ENCODE peak calls at places on chromosomes 7 and 10, in seven cellular contexts. One of them, this sample, is unnamed.

GRCh38 chr10:12369982-12370381 is 20.6 kb downstream of the CAMK1D start:
- DNase-seq in Panc1: no peak
- DNase-seq in hepatocyte: no peak
- DNase-seq in prostate gland: no peak
- DNase-seq in left ventricle myocardium inferior: no peak
- DNase-seq in PC-9: no peak
- DNase-seq in sigmoid colon: no peak
- DNase-seq in this sample: no peak

GRCh38 chr7:94907420-94908203 is at the start of gene PPP1R9A:
- DNase-seq in PC-9: peak
- DNase-seq in Panc1: no peak
- DNase-seq in prostate gland: peak
- DNase-seq in sigmoid colon: peak
- DNase-seq in hepatocyte: peak
- DNase-seq in left ventricle myocardium inferior: peak
- DNase-seq in this sample: no peak

GRCh38 chr7:101542527-101543241 is 86.4 kb downstream of the MYL10 start:
- DNase-seq in prostate gland: peak
- DNase-seq in PC-9: peak
- DNase-seq in Panc1: peak
- DNase-seq in sigmoid colon: no peak
- DNase-seq in hepatocyte: peak
- DNase-seq in left ventricle myocardium inferior: peak
- DNase-seq in this sample: no peak

GRCh38 chr10:118307237-118307636 is 34.9 kb downstream of the FAM204A start:
- DNase-seq in hepatocyte: no peak
- DNase-seq in PC-9: no peak
- DNase-seq in prostate gland: no peak
- DNase-seq in left ventricle myocardium inferior: no peak
- DNase-seq in Panc1: no peak
- DNase-seq in sigmoid colon: no peak
- DNase-seq in this sample: no peak

GRCh38 chr10:111360260-111360925 is 283.6 kb downstream of the ADRA2A start:
- DNase-seq in left ventricle myocardium inferior: peak
- DNase-seq in Panc1: peak
- DNase-seq in PC-9: peak
- DNase-seq in hepatocyte: peak
- DNase-seq in prostate gland: no peak
- DNase-seq in sigmoid colon: no peak
- DNase-seq in this sample: no peak

GRCh38 chr7:26369519-26370385 is 78.1 kb downstream of the SNX10 start:
- DNase-seq in PC-9: peak
- DNase-seq in prostate gland: peak
- DNase-seq in sigmoid colon: no peak
- DNase-seq in left ventricle myocardium inferior: no peak
- DNase-seq in Panc1: no peak
- DNase-seq in hepatocyte: peak
- DNase-seq in this sample: no peak

GRCh38 chr7:36794689-36795088 is 70.4 kb upstream of the AOAH start:
- DNase-seq in prostate gland: no peak
- DNase-seq in sigmoid colon: no peak
- DNase-seq in hepatocyte: no peak
- DNase-seq in Panc1: no peak
- DNase-seq in PC-9: no peak
- DNase-seq in left ventricle myocardium inferior: no peak
- DNase-seq in this sample: no peak

GRCh38 chr7:35726654-35727053 is 31.7 kb upstream of the HERPUD2 start:
- DNase-seq in sigmoid colon: no peak
- DNase-seq in left ventricle myocardium inferior: no peak
- DNase-seq in hepatocyte: no peak
- DNase-seq in prostate gland: no peak
- DNase-seq in PC-9: no peak
- DNase-seq in Panc1: no peak
- DNase-seq in this sample: no peak

GRCh38 chr7:27165655-27166474 is 528 bp upstream of the HOXA9 start:
- DNase-seq in sigmoid colon: peak
- DNase-seq in PC-9: no peak
- DNase-seq in Panc1: no peak
- DNase-seq in hepatocyte: no peak
- DNase-seq in left ventricle myocardium inferior: no peak
- DNase-seq in prostate gland: peak
- DNase-seq in this sample: no peak

GRCh38 chr7:141225916-141226618 is 152.2 kb downstream of the TMEM178B start:
- DNase-seq in sigmoid colon: no peak
- DNase-seq in prostate gland: no peak
- DNase-seq in PC-9: no peak
- DNase-seq in Panc1: no peak
- DNase-seq in hepatocyte: no peak
- DNase-seq in left ventricle myocardium inferior: no peak
- DNase-seq in this sample: no peak

GRCh38 chr10:59465089-59465488 is 102.7 kb upstream of the FAM13C start:
- DNase-seq in Panc1: no peak
- DNase-seq in sigmoid colon: no peak
- DNase-seq in PC-9: no peak
- DNase-seq in prostate gland: no peak
- DNase-seq in hepatocyte: peak
- DNase-seq in left ventricle myocardium inferior: no peak
- DNase-seq in this sample: peak

GRCh38 chr7:69782917-69783684 is 184.8 kb downstream of the AUTS2 start:
- DNase-seq in sigmoid colon: peak
- DNase-seq in left ventricle myocardium inferior: peak
- DNase-seq in PC-9: no peak
- DNase-seq in Panc1: no peak
- DNase-seq in hepatocyte: peak
- DNase-seq in prostate gland: peak
- DNase-seq in this sample: no peak

GRCh38 chr10:62264702-62265436 is 3.8 kb downstream of the RTKN2 start:
- DNase-seq in prostate gland: no peak
- DNase-seq in Panc1: peak
- DNase-seq in left ventricle myocardium inferior: no peak
- DNase-seq in PC-9: peak
- DNase-seq in hepatocyte: peak
- DNase-seq in sigmoid colon: no peak
- DNase-seq in this sample: peak

GRCh38 chr10:29658984-29659769 is 24.4 kb upstream of the SVIL start:
- DNase-seq in hepatocyte: peak
- DNase-seq in PC-9: peak
- DNase-seq in left ventricle myocardium inferior: no peak
- DNase-seq in sigmoid colon: peak
- DNase-seq in Panc1: peak
- DNase-seq in prostate gland: peak
- DNase-seq in this sample: peak

GRCh38 chr7:39979406-39980073 is 29.5 kb downstream of the CDK13 start:
- DNase-seq in PC-9: no peak
- DNase-seq in Panc1: no peak
- DNase-seq in sigmoid colon: no peak
- DNase-seq in prostate gland: no peak
- DNase-seq in hepatocyte: no peak
- DNase-seq in left ventricle myocardium inferior: no peak
- DNase-seq in this sample: no peak

GRCh38 chr10:6755891-6756460 is 175.9 kb upstream of the PRKCQ start:
- DNase-seq in Panc1: no peak
- DNase-seq in sigmoid colon: no peak
- DNase-seq in PC-9: no peak
- DNase-seq in prostate gland: no peak
- DNase-seq in left ventricle myocardium inferior: no peak
- DNase-seq in hepatocyte: no peak
- DNase-seq in this sample: no peak

GRCh38 chr10:4623757-4624420 is 202.1 kb upstream of the AKR1E2 start:
- DNase-seq in PC-9: no peak
- DNase-seq in sigmoid colon: no peak
- DNase-seq in Panc1: no peak
- DNase-seq in prostate gland: no peak
- DNase-seq in hepatocyte: no peak
- DNase-seq in left ventricle myocardium inferior: no peak
- DNase-seq in this sample: no peak

GRCh38 chr10:62618576-62619408 is 185.7 kb upstream of the ADO start:
- DNase-seq in left ventricle myocardium inferior: no peak
- DNase-seq in PC-9: no peak
- DNase-seq in prostate gland: peak
- DNase-seq in Panc1: no peak
- DNase-seq in sigmoid colon: peak
- DNase-seq in hepatocyte: peak
- DNase-seq in this sample: no peak

GRCh38 chr7:127715901-127716300 is 63.9 kb downstream of the SND1 start:
- DNase-seq in Panc1: no peak
- DNase-seq in hepatocyte: no peak
- DNase-seq in left ventricle myocardium inferior: no peak
- DNase-seq in prostate gland: no peak
- DNase-seq in PC-9: no peak
- DNase-seq in sigmoid colon: no peak
- DNase-seq in this sample: no peak

DNA sequence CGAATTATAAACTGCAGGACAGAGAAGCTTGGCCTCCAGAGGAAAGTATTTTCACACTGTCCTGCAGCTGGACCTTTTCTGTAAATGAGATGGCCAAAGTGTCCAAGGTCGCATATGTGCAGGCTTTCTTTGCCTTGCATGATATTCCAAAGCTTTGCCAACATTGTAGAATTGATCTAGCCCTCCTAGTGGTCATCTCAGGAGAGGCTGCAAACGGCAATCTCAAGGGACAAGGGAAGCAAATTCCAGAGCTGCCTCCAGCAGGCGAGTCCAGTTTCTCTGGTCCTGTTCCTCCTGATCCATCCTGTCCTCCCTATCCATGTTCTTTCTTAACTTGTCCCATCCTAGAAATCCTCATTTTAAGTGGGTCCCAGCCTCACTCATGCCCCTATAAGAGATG is 373.4 kb upstream of the PCDH15 start:
- DNase-seq in left ventricle myocardium inferior: no peak
- DNase-seq in Panc1: no peak
- DNase-seq in hepatocyte: no peak
- DNase-seq in PC-9: no peak
- DNase-seq in sigmoid colon: no peak
- DNase-seq in prostate gland: no peak
- DNase-seq in this sample: no peak
- TF ChIP-seq CTCF in left ventricle myocardium inferior: no peak
- TF ChIP-seq CTCF in Panc1: peak
- TF ChIP-seq CTCF in hepatocyte: no peak
- TF ChIP-seq CTCF in PC-9: peak
- TF ChIP-seq CTCF in sigmoid colon: no peak
- TF ChIP-seq CTCF in prostate gland: no peak
- TF ChIP-seq CTCF in this sample: peak

GRCh38 chr10:32341596-32341995 is 5.4 kb downstream of the EPC1 start:
- DNase-seq in Panc1: no peak
- DNase-seq in PC-9: no peak
- DNase-seq in sigmoid colon: no peak
- DNase-seq in left ventricle myocardium inferior: no peak
- DNase-seq in hepatocyte: no peak
- DNase-seq in prostate gland: no peak
- DNase-seq in this sample: no peak
- H3K4me3 ChIP-seq in Panc1: no peak
- H3K4me3 ChIP-seq in PC-9: no peak
- H3K4me3 ChIP-seq in sigmoid colon: no peak
- H3K4me3 ChIP-seq in left ventricle myocardium inferior: no peak
- H3K4me3 ChIP-seq in hepatocyte: no peak
- H3K4me3 ChIP-seq in prostate gland: no peak
- H3K4me3 ChIP-seq in this sample: no peak

GRCh38 chr10:132203256-132204077 is 16.7 kb downstream of the DPYSL4 start:
- DNase-seq in PC-9: no peak
- DNase-seq in left ventricle myocardium inferior: no peak
- DNase-seq in hepatocyte: no peak
- DNase-seq in sigmoid colon: no peak
- DNase-seq in Panc1: no peak
- DNase-seq in prostate gland: no peak
- DNase-seq in this sample: no peak
- TF ChIP-seq CTCF in PC-9: no peak
- TF ChIP-seq CTCF in left ventricle myocardium inferior: no peak
- TF ChIP-seq CTCF in hepatocyte: no peak
- TF ChIP-seq CTCF in sigmoid colon: no peak
- TF ChIP-seq CTCF in Panc1: no peak
- TF ChIP-seq CTCF in prostate gland: no peak
- TF ChIP-seq CTCF in this sample: no peak

GRCh38 chr7:155802291-155802690 is 10.0 kb downstream of the SHH start:
- DNase-seq in PC-9: no peak
- DNase-seq in prostate gland: no peak
- DNase-seq in left ventricle myocardium inferior: no peak
- DNase-seq in sigmoid colon: no peak
- DNase-seq in Panc1: no peak
- DNase-seq in hepatocyte: no peak
- DNase-seq in this sample: no peak

GRCh38 chr7:155804897-155805825 is 7.1 kb downstream of the SHH start:
- DNase-seq in sigmoid colon: no peak
- DNase-seq in prostate gland: peak
- DNase-seq in hepatocyte: peak
- DNase-seq in left ventricle myocardium inferior: peak
- DNase-seq in Panc1: no peak
- DNase-seq in PC-9: peak
- DNase-seq in this sample: no peak

GRCh38 chr7:155804431-155804831 is 7.8 kb downstream of the SHH start:
- DNase-seq in prostate gland: no peak
- DNase-seq in PC-9: no peak
- DNase-seq in left ventricle myocardium inferior: no peak
- DNase-seq in Panc1: no peak
- DNase-seq in sigmoid colon: no peak
- DNase-seq in hepatocyte: no peak
- DNase-seq in this sample: no peak

GRCh38 chr7:155802906-155803417 is 9.3 kb downstream of the SHH start:
- DNase-seq in prostate gland: no peak
- DNase-seq in left ventricle myocardium inferior: no peak
- DNase-seq in sigmoid colon: no peak
- DNase-seq in hepatocyte: no peak
- DNase-seq in PC-9: no peak
- DNase-seq in Panc1: no peak
- DNase-seq in this sample: no peak

GRCh38 chr7:155803418-155804376 is 8.6 kb downstream of the SHH start:
- DNase-seq in left ventricle myocardium inferior: no peak
- DNase-seq in prostate gland: no peak
- DNase-seq in hepatocyte: peak
- DNase-seq in Panc1: no peak
- DNase-seq in sigmoid colon: no peak
- DNase-seq in PC-9: peak
- DNase-seq in this sample: no peak
- H3K4me3 ChIP-seq in left ventricle myocardium inferior: peak
- H3K4me3 ChIP-seq in prostate gland: peak
- H3K4me3 ChIP-seq in hepatocyte: no peak
- H3K4me3 ChIP-seq in Panc1: no peak
- H3K4me3 ChIP-seq in sigmoid colon: no peak
- H3K4me3 ChIP-seq in PC-9: no peak
- H3K4me3 ChIP-seq in this sample: peak

DNA sequence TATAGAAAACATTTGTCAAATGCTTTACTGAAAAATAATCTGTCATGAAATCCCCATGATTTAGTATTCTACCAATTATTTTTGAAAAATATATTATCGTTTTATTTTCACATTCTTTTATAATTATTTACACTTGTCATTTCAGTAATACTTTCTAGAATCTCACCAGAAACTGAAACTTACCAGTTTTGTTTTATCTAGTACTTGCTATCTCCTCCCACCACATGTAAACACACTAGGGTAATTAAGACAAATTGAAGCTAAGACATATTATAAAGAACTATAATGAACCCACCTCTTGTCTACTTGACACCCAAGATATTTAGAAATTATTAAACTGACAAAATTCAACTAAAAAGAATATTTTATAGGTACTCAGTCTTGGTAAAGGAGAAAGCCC is 51.5 kb upstream of the GRM3 start:
- DNase-seq in hepatocyte: no peak
- DNase-seq in PC-9: no peak
- DNase-seq in sigmoid colon: no peak
- DNase-seq in prostate gland: no peak
- DNase-seq in Panc1: no peak
- DNase-seq in left ventricle myocardium inferior: no peak
- DNase-seq in this sample: no peak
- TF ChIP-seq CTCF in hepatocyte: no peak
- TF ChIP-seq CTCF in PC-9: no peak
- TF ChIP-seq CTCF in sigmoid colon: no peak
- TF ChIP-seq CTCF in prostate gland: no peak
- TF ChIP-seq CTCF in Panc1: no peak
- TF ChIP-seq CTCF in left ventricle myocardium inferior: no peak
- TF ChIP-seq CTCF in this sample: no peak

GRCh38 chr10:119595715-119596515 is 849 bp downstream of the TIAL1 start:
- DNase-seq in left ventricle myocardium inferior: peak
- DNase-seq in prostate gland: peak
- DNase-seq in PC-9: peak
- DNase-seq in Panc1: no peak
- DNase-seq in hepatocyte: peak
- DNase-seq in sigmoid colon: peak
- DNase-seq in this sample: no peak
- H3K4me3 ChIP-seq in left ventricle myocardium inferior: peak
- H3K4me3 ChIP-seq in prostate gland: peak
- H3K4me3 ChIP-seq in PC-9: peak
- H3K4me3 ChIP-seq in Panc1: peak
- H3K4me3 ChIP-seq in hepatocyte: peak
- H3K4me3 ChIP-seq in sigmoid colon: peak
- H3K4me3 ChIP-seq in this sample: peak